ENCODE peak calls at places on chromosomes 4 and X, in five cellular contexts. One of them, this sample, is unnamed.

GRCh38 chrX:19705196-19705769 is 182.1 kb downstream of the SH3KBP1 start:
- DNase-seq in HEK293T: no peak
- DNase-seq in K562: no peak
- DNase-seq in SK-N-SH: no peak
- DNase-seq in GM12878: no peak
- DNase-seq in this sample: no peak

GRCh38 chrX:136214551-136214950 is 36.6 kb downstream of the MAP7D3 start:
- DNase-seq in HEK293T: no peak
- DNase-seq in K562: no peak
- DNase-seq in SK-N-SH: no peak
- DNase-seq in GM12878: no peak
- DNase-seq in this sample: peak; percentile 15

GRCh38 chrX:115912372-115912897 is 258.1 kb upstream of the AGTR2 start:
- DNase-seq in HEK293T: peak; percentile 53
- DNase-seq in K562: no peak
- DNase-seq in SK-N-SH: no peak
- DNase-seq in GM12878: peak; percentile 57
- DNase-seq in this sample: no peak

GRCh38 chr4:165476214-165477098 is 97.6 kb downstream of the CPE start:
- DNase-seq in HEK293T: no peak
- DNase-seq in K562: peak; percentile 78
- DNase-seq in SK-N-SH: no peak
- DNase-seq in GM12878: no peak
- DNase-seq in this sample: no peak

GRCh38 chr4:180449395-180449956 is 1793.7 kb upstream of the TENM3 start:
- DNase-seq in HEK293T: peak; percentile 79
- DNase-seq in K562: no peak
- DNase-seq in SK-N-SH: peak; percentile 53
- DNase-seq in GM12878: no peak
- DNase-seq in this sample: peak; percentile 46

GRCh38 chr4:140637836-140638235 is 69.1 kb upstream of the UCP1 start:
- DNase-seq in HEK293T: peak; percentile 51
- DNase-seq in K562: peak; percentile 24
- DNase-seq in SK-N-SH: peak; percentile 69
- DNase-seq in GM12878: no peak
- DNase-seq in this sample: peak; percentile 59

GRCh38 chrX:130995351-130995967 is 62.7 kb upstream of the ARHGAP36 start:
- DNase-seq in HEK293T: no peak
- DNase-seq in K562: no peak
- DNase-seq in SK-N-SH: no peak
- DNase-seq in GM12878: no peak
- DNase-seq in this sample: no peak

GRCh38 chr4:57190651-57191481 is 80.7 kb upstream of the IGFBP7 start:
- DNase-seq in HEK293T: peak; percentile 70
- DNase-seq in K562: peak; percentile 70
- DNase-seq in SK-N-SH: peak; percentile 49
- DNase-seq in GM12878: no peak
- DNase-seq in this sample: peak; percentile 18

GRCh38 chr4:10034612-10035104 is 13.4 kb upstream of the SLC2A9 start:
- DNase-seq in HEK293T: no peak
- DNase-seq in K562: no peak
- DNase-seq in SK-N-SH: no peak
- DNase-seq in GM12878: no peak
- DNase-seq in this sample: no peak

GRCh38 chrX:45485682-45486081 is 285.0 kb upstream of the DIPK2B start:
- DNase-seq in HEK293T: no peak
- DNase-seq in K562: no peak
- DNase-seq in SK-N-SH: no peak
- DNase-seq in GM12878: no peak
- DNase-seq in this sample: no peak

GRCh38 chr4:54230479-54231418 is 1.7 kb downstream of the PDGFRA start:
- DNase-seq in HEK293T: no peak
- DNase-seq in K562: no peak
- DNase-seq in SK-N-SH: peak; percentile 41
- DNase-seq in GM12878: no peak
- DNase-seq in this sample: no peak

GRCh38 chr4:113539408-113539807 is 222.1 kb downstream of the CAMK2D start:
- DNase-seq in HEK293T: no peak
- DNase-seq in K562: no peak
- DNase-seq in SK-N-SH: no peak
- DNase-seq in GM12878: no peak
- DNase-seq in this sample: no peak

GRCh38 chr4:2948895-2949781 is 14.1 kb downstream of the NOP14 start:
- DNase-seq in HEK293T: no peak
- DNase-seq in K562: no peak
- DNase-seq in SK-N-SH: no peak
- DNase-seq in GM12878: no peak
- DNase-seq in this sample: no peak

GRCh38 chr4:113064244-113064643 is 14.8 kb downstream of the ANK2 start:
- DNase-seq in HEK293T: no peak
- DNase-seq in K562: no peak
- DNase-seq in SK-N-SH: no peak
- DNase-seq in GM12878: no peak
- DNase-seq in this sample: peak; percentile 16

GRCh38 chr4:151862766-151863165 is 102.0 kb upstream of the GATB start:
- DNase-seq in HEK293T: no peak
- DNase-seq in K562: no peak
- DNase-seq in SK-N-SH: no peak
- DNase-seq in GM12878: no peak
- DNase-seq in this sample: no peak

GRCh38 chrX:101390664-101391525 is at the start of gene RPL36A:
- DNase-seq in HEK293T: peak; percentile 92
- DNase-seq in K562: peak; percentile 77
- DNase-seq in SK-N-SH: peak; percentile 83
- DNase-seq in GM12878: peak; percentile 63
- DNase-seq in this sample: peak; percentile 87

GRCh38 chr4:147122697-147123472 is 177.2 kb upstream of the TTC29 start:
- DNase-seq in HEK293T: no peak
- DNase-seq in K562: no peak
- DNase-seq in SK-N-SH: no peak
- DNase-seq in GM12878: no peak
- DNase-seq in this sample: no peak

GRCh38 chr4:182862166-182862875 is 54.9 kb downstream of the DCTD start:
- DNase-seq in HEK293T: no peak
- DNase-seq in K562: no peak
- DNase-seq in SK-N-SH: no peak
- DNase-seq in GM12878: no peak
- DNase-seq in this sample: peak; percentile 35

GRCh38 chr4:122346036-122346435 is 32.8 kb upstream of the ADAD1 start:
- DNase-seq in HEK293T: no peak
- DNase-seq in K562: no peak
- DNase-seq in SK-N-SH: no peak
- DNase-seq in GM12878: no peak
- DNase-seq in this sample: no peak

GRCh38 chr4:106583567-106583966 is 215.0 kb upstream of the GIMD1 start:
- DNase-seq in HEK293T: no peak
- DNase-seq in K562: no peak
- DNase-seq in SK-N-SH: no peak
- DNase-seq in GM12878: no peak
- DNase-seq in this sample: no peak

GRCh38 chr4:182938213-182938645 is 21.0 kb upstream of the DCTD start:
- DNase-seq in HEK293T: peak; percentile 76
- DNase-seq in K562: peak; percentile 68
- DNase-seq in SK-N-SH: peak; percentile 84
- DNase-seq in GM12878: no peak
- DNase-seq in this sample: peak; percentile 47

GRCh38 chr4:99394913-99395312 is 40.2 kb downstream of the ADH7 start:
- DNase-seq in HEK293T: no peak
- DNase-seq in K562: no peak
- DNase-seq in SK-N-SH: no peak
- DNase-seq in GM12878: no peak
- DNase-seq in this sample: no peak

GRCh38 chr4:66930216-66930615 is 615.1 kb downstream of the CENPC start:
- DNase-seq in HEK293T: no peak
- DNase-seq in K562: no peak
- DNase-seq in SK-N-SH: no peak
- DNase-seq in GM12878: no peak
- DNase-seq in this sample: no peak

GRCh38 chr4:66923081-66923865 is 622.0 kb downstream of the CENPC start:
- DNase-seq in HEK293T: no peak
- DNase-seq in K562: no peak
- DNase-seq in SK-N-SH: no peak
- DNase-seq in GM12878: no peak
- DNase-seq in this sample: no peak

GRCh38 chr4:66929748-66930147 is 615.6 kb downstream of the CENPC start:
- DNase-seq in HEK293T: no peak
- DNase-seq in K562: no peak
- DNase-seq in SK-N-SH: no peak
- DNase-seq in GM12878: no peak
- DNase-seq in this sample: no peak

GRCh38 chr4:66926687-66927086 is 618.6 kb downstream of the CENPC start:
- DNase-seq in HEK293T: no peak
- DNase-seq in K562: no peak
- DNase-seq in SK-N-SH: no peak
- DNase-seq in GM12878: no peak
- DNase-seq in this sample: no peak

DNA sequence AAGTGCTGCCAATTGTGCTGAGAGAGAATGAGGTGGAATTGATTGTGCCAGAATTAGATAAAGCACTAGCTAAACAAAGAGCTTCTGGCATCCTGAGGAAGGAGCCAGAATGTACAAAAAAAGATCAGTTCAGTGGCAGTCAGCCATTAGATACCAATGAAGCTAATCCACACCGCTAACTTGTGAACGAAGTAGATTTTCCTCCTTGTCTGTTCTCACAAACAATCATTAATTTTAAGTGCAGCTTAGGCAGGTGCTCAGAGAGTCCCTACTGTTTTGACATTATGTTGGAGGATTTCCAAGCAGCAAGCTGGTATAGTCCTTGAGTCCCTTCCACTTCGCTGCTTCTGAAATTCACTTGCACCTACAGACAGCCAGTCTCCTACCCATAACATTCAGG is 617.4 kb downstream of the CENPC start:
- DNase-seq in HEK293T: no peak
- DNase-seq in K562: no peak
- DNase-seq in SK-N-SH: no peak
- DNase-seq in GM12878: no peak
- DNase-seq in this sample: no peak
- TF ChIP-seq FOXM1 in HEK293T: no peak
- TF ChIP-seq FOXM1 in K562: no peak
- TF ChIP-seq FOXM1 in SK-N-SH: no peak
- TF ChIP-seq FOXM1 in GM12878: no peak
- TF ChIP-seq FOXM1 in this sample: no peak

GRCh38 chrX:42096262-42096939 is 173.0 kb upstream of the CASK start:
- DNase-seq in HEK293T: no peak
- DNase-seq in K562: no peak
- DNase-seq in SK-N-SH: no peak
- DNase-seq in GM12878: no peak
- DNase-seq in this sample: peak; percentile 5

GRCh38 chrX:42094208-42094607 is 170.9 kb upstream of the CASK start:
- DNase-seq in HEK293T: no peak
- DNase-seq in K562: no peak
- DNase-seq in SK-N-SH: no peak
- DNase-seq in GM12878: no peak
- DNase-seq in this sample: no peak

GRCh38 chrX:42097491-42097890 is 174.1 kb upstream of the CASK start:
- DNase-seq in HEK293T: no peak
- DNase-seq in K562: no peak
- DNase-seq in SK-N-SH: no peak
- DNase-seq in GM12878: no peak
- DNase-seq in this sample: no peak

GRCh38 chrX:42090395-42090794 is 167.0 kb upstream of the CASK start:
- DNase-seq in HEK293T: no peak
- DNase-seq in K562: no peak
- DNase-seq in SK-N-SH: no peak
- DNase-seq in GM12878: no peak
- DNase-seq in this sample: no peak

DNA sequence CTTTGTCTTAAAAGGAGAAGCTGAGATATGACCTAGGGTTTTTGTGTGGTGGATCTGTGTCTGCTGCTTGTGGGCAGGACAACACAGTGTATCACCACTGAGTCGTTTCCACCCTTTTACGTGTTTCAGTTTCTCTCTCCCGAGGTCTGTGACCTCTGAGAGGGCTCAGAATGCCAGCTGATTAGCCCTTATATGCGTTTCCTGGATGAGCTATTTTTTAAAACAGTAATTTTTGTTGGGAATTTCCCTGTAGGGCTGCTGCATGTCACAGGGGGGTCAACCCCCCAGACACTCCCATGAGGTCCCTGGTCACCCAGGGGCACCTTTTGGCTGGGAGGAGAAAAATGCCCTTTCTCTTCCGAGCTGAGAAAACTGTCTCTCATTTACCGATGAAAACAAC is 170.4 kb upstream of the CASK start:
- DNase-seq in HEK293T: no peak
- DNase-seq in K562: no peak
- DNase-seq in SK-N-SH: no peak
- DNase-seq in GM12878: peak; percentile 43
- DNase-seq in this sample: no peak
- TF ChIP-seq FOXM1 in HEK293T: no peak
- TF ChIP-seq FOXM1 in K562: no peak
- TF ChIP-seq FOXM1 in SK-N-SH: no peak
- TF ChIP-seq FOXM1 in GM12878: no peak
- TF ChIP-seq FOXM1 in this sample: no peak

DNA sequence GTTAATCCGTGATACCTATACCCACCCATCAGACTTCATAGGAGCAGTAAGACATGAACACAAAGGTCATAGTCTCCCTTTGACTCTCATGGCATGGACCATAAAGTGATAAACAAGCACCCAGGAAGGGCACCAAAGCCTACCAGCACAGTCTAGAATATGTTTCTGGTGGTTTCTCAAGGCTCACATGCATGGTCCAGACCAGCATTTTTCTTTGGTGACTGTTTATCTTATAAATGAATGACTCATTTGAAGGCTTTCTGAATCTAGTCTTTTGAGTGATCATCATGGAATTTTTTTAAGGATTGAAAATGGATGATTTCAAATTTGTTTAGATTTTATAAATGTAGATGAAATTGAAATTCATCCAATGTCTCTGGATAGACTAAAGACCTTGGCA is 32.0 kb upstream of the AMELX start:
- DNase-seq in HEK293T: no peak
- DNase-seq in K562: no peak
- DNase-seq in SK-N-SH: no peak
- DNase-seq in GM12878: no peak
- DNase-seq in this sample: no peak
- TF ChIP-seq FOXM1 in HEK293T: no peak
- TF ChIP-seq FOXM1 in K562: no peak
- TF ChIP-seq FOXM1 in SK-N-SH: no peak
- TF ChIP-seq FOXM1 in GM12878: no peak
- TF ChIP-seq FOXM1 in this sample: no peak

DNA sequence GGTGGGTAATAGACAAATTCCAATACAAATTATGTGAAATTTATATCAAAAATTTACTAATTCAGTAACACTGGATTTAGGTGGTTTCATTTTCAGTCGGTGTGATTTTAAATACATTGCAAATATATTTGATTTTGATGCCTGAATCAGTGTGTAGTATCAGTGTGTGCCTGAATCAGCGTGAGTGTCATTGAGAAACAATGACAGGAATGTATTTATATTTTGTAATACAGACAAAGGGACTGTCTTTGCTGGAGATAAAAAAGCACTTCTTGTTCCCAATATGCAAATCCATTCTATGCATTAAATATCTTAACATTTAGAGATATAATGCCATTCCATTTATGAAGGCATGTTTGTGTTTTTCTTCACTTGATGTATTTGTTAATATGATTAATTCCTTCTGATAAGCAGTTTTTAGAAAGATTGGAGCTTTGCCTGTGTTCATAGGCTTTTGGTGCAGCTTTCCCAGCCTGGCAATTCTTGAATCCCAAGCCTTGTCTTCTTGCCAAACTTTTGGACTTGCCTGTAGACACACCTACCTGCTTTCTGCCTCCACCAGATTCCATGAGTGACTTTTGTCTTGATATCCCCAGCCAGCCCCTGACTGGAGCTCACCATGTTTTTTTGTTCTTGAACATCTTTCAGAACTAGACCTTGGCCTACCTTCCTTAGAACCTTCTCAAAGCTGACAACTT is 243.8 kb downstream of the ADGRL3 start:
- DNase-seq in HEK293T: no peak
- DNase-seq in K562: no peak
- DNase-seq in SK-N-SH: no peak
- DNase-seq in GM12878: no peak
- DNase-seq in this sample: peak; percentile 7
- TF ChIP-seq FOXM1 in HEK293T: no peak
- TF ChIP-seq FOXM1 in K562: no peak
- TF ChIP-seq FOXM1 in SK-N-SH: no peak
- TF ChIP-seq FOXM1 in GM12878: no peak
- TF ChIP-seq FOXM1 in this sample: no peak